ENCODE peak calls at places on chromosomes 3 and 15, in four cellular contexts. Q, S, G and N are unnamed samples.

GRCh38 chr3:48784426-48785120 is 63.1 kb downstream of the PRKAR2A start:
- DNase-seq in Q (peak), S (no peak), G (peak), N (no peak)

GRCh38 chr3:173552526-173552925 is 155.0 kb downstream of the NLGN1 start:
- DNase-seq in S (no peak), Q (no peak), G (no peak), N (no peak)

GRCh38 chr15:65512807-65513416 is 4.6 kb downstream of the DPP8 start:
- DNase-seq in Q (peak), S (no peak), G (peak), N (no peak)

GRCh38 chr3:59937206-59937605 is 887.4 kb upstream of the CFAP20DC start:
- DNase-seq in Q (no peak), S (no peak), G (no peak), N (no peak)

GRCh38 chr15:39919740-39920509 is at the start of gene GPR176:
- DNase-seq in Q (peak), G (peak), S (peak), N (peak)

GRCh38 chr3:42205800-42206514 is 60.0 kb downstream of the CCK start:
- DNase-seq in G (no peak), Q (no peak), S (peak), N (peak)

GRCh38 chr3:73925045-73925444 is 300.3 kb upstream of the PDZRN3 start:
- DNase-seq in S (no peak), Q (no peak), G (no peak), N (no peak)

GRCh38 chr3:166829896-166830295 is 550.2 kb downstream of the ZBBX start:
- DNase-seq in S (no peak), Q (no peak), G (no peak), N (no peak)

GRCh38 chr3:197736010-197736490 is 654 bp downstream of the RUBCN start:
- DNase-seq in S (peak), Q (no peak), G (no peak), N (peak)

GRCh38 chr3:171829841-171830559 is 13.1 kb upstream of the TMEM212 start:
- DNase-seq in G (peak), Q (peak), S (peak), N (peak)

GRCh38 chr15:63080638-63081250 is 38.2 kb downstream of the TPM1 start:
- DNase-seq in G (no peak), Q (no peak), S (no peak), N (no peak)

GRCh38 chr3:9862391-9863235 is 17.4 kb downstream of the CIDEC start:
- DNase-seq in G (peak), Q (peak), S (peak), N (peak)

GRCh38 chr3:4884901-4885300 is 94.3 kb upstream of the BHLHE40 start:
- DNase-seq in S (no peak), G (no peak), Q (no peak), N (no peak)

GRCh38 chr3:4887177-4887576 is 92.1 kb upstream of the BHLHE40 start:
- DNase-seq in S (no peak), Q (no peak), G (no peak), N (no peak)

GRCh38 chr3:4883011-4883410 is 96.2 kb upstream of the BHLHE40 start:
- DNase-seq in Q (no peak), G (no peak), S (no peak), N (no peak)

GRCh38 chr3:4886448-4886847 is 92.8 kb upstream of the BHLHE40 start:
- DNase-seq in G (no peak), S (no peak), Q (no peak), N (no peak)

GRCh38 chr3:4885322-4885721 is 93.9 kb upstream of the BHLHE40 start:
- DNase-seq in S (no peak), Q (no peak), G (peak), N (no peak)
- TF ChIP-seq CTCF in S (no peak), Q (no peak), G (peak), N (no peak)

GRCh38 chr3:158789592-158789991 is 12.3 kb upstream of the MFSD1 start:
- DNase-seq in S (no peak), G (peak), Q (peak), N (no peak)
- TF ChIP-seq CTCF in S (no peak), G (peak), Q (peak), N (peak)

DNA sequence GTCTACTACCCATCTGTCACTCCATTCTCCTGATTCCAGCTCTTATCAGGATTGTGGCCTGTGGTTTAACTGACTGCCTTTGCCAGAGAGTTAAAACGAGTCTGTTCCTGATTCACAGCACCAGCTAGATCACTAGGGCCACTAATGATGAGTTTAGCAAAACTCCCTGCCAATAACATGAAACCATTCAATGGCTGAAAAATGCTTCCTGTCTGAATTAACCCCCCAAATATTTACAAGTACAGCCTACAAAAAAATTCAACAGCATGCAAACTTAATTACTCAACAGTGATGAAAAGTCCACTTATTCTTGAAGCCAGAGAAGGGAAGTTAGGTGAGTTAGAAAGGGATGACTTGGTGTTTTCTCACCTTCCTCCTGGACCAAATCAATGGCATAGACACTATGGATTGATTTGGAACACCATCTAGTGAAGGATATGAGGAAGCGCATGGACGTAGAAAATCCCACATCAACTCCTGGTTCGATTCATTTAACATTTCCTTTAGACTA is 141.4 kb downstream of the TGFBR2 start:
- DNase-seq in S (no peak), Q (peak), G (peak), N (no peak)
- TF ChIP-seq CTCF in S (no peak), Q (peak), G (peak), N (no peak)

DNA sequence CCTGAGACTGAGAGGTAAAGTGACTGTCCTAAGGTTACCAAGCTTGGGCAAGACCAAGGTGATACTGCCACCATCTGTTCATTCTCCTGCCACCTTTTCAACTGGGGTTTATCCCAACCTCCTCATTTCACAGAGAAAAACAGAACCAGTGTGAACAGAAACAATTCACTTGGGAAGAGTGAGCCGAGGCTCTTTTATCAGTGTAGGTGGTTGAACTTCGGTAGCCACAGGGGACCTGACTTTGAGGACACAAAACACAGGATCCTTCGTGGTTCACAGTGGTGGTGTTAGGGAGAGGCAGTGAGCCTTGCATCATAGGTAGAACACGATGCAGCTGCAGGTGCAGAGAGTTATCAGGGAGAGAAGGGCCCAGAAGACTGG is 72.8 kb upstream of the ICE2 start:
- DNase-seq in S (no peak), Q (no peak), G (no peak), N (no peak)
- TF ChIP-seq CTCF in S (no peak), Q (no peak), G (no peak), N (no peak)

DNA sequence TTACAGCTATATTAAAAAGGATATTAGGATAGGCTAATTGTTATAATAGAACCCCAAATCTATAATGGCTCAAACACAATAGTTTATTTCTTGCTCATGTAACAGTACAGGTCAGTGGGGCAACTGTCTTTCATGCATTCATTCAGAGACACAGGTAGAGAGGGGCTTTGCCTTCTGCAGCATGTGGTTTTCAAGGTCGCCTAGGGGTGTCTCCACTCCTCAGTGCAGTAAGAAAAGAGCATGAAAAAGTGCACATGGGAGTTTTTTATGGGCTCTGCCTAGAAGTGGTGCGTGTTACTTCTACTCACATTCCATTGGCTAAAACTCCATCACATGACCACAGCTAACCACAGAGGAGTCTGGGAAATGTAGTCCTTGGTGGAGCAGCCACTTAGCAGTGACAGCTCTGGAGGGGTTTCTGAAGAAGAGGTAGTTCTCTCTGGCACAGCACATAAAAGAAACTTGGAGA is 1.8 kb downstream of the ZBTB38 start:
- DNase-seq in G (peak), S (peak), Q (peak), N (peak)
- TF ChIP-seq CTCF in G (peak), S (peak), Q (peak), N (peak)

DNA sequence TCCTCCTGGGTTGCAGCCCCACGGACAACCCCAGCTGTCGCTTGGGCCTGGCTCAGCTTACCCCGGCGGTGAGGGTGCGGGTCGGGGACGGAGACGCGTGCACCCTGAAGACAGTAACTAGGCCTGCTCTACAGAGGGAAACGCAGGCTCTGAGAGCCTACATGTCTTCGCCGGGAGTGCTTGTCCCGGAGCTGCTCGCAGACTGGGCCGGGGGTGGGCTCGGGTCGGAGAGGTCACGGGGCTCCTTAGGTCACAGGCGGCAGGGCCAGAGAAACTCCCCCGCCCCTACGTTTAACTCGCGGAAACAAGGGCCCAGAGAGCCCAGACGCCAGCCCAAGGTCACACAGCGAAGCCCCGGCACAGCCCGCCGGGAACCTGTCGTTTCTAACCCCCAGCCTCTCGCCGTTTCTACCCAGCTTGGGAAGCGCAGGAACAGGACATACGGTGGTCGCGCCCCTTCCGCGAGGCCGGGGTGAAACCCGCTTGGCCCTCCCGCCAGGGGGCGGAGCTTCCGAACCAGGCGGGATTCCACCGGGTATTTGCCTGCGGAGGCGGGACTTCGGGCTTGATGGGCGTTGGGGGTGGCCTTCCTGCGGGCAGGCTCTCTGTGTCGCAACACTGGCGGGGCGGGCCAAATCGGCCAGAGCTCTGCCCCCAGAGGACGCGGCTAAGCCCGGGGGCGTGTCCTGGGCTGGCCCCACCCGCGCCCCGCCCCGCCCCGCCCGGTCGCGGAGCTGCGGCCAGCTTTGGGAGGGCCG is at the start of gene HDAC11:
- DNase-seq in G (peak), S (peak), Q (peak), N (peak)
- TF ChIP-seq CTCF in G (no peak), S (no peak), Q (no peak), N (no peak)